ENCODE peak calls at places on chromosomes 13 and 19, in six cellular contexts. J, S, R, M, O and Y are unnamed samples.

GRCh38 chr19:35154535-35155406 is at the start of gene FXYD5:
- DNase-seq in S (peak; percentile 69), J (no peak), M (peak; percentile 91), R (peak; percentile 80), O (peak; percentile 94), Y (peak; percentile 77)

GRCh38 chr19:43534811-43535761 is 2.1 kb downstream of the ZNF575 start:
- DNase-seq in R (peak; percentile 61), J (peak; percentile 54), S (peak; percentile 92), O (peak; percentile 93), M (peak; percentile 74), Y (peak; percentile 70)

GRCh38 chr19:53877361-53877766 is 4.6 kb upstream of the PRKCG start:
- DNase-seq in J (no peak), O (no peak), M (peak; percentile 73), R (no peak), S (no peak), Y (peak; percentile 83)

GRCh38 chr19:49368711-49369358 is 5.2 kb downstream of the DKKL1 start:
- DNase-seq in O (no peak), S (no peak), J (no peak), R (no peak), M (no peak), Y (no peak)

GRCh38 chr19:53037101-53038097 is 7.1 kb upstream of the ERVV-2 start:
- DNase-seq in R (peak; percentile 41), J (no peak), O (no peak), S (peak; percentile 58), M (no peak), Y (peak; percentile 57)

GRCh38 chr19:31715249-31715944 is 366.2 kb upstream of the TSHZ3 start:
- DNase-seq in S (no peak), O (peak; percentile 55), R (no peak), J (no peak), M (peak; percentile 6), Y (no peak)

GRCh38 chr19:38024991-38025716 is 118.1 kb downstream of the SIPA1L3 start:
- DNase-seq in M (no peak), S (peak; percentile 83), J (no peak), R (no peak), O (peak; percentile 70), Y (no peak)

GRCh38 chr19:8922591-8922990 is 87.6 kb downstream of the MUC16 start:
- DNase-seq in O (no peak), J (no peak), M (no peak), R (no peak), S (peak; percentile 68), Y (no peak)

GRCh38 chr13:40996433-40997095 is 22.6 kb downstream of the ELF1 start:
- DNase-seq in R (no peak), M (no peak), S (no peak), J (no peak), O (no peak), Y (no peak)

GRCh38 chr13:29227560-29227959 is 367.9 kb downstream of the SLC7A1 start:
- DNase-seq in J (no peak), M (no peak), S (no peak), O (no peak), R (no peak), Y (no peak)

GRCh38 chr13:56755181-56755580 is 385.5 kb upstream of the PRR20A start:
- DNase-seq in S (no peak), O (peak; percentile 50), J (no peak), M (no peak), R (no peak), Y (no peak)

GRCh38 chr19:49820125-49820524 is 2.0 kb downstream of the MED25 start:
- DNase-seq in R (no peak), O (no peak), M (peak; percentile 45), S (no peak), J (no peak), Y (no peak)

GRCh38 chr13:28046981-28047380 is 53.4 kb downstream of the FLT3 start:
- DNase-seq in O (no peak), J (no peak), S (no peak), M (peak; percentile 83), R (peak; percentile 94), Y (no peak)

GRCh38 chr13:68056816-68057710 is 826.9 kb upstream of the PCDH9 start:
- DNase-seq in R (peak; percentile 1), S (no peak), O (peak; percentile 42), J (no peak), M (peak; percentile 77), Y (peak; percentile 22)

GRCh38 chr13:95643814-95644598 is 500 bp downstream of the DZIP1 start:
- DNase-seq in J (no peak), R (peak; percentile 35), O (peak; percentile 67), S (peak; percentile 61), M (peak; percentile 74), Y (peak; percentile 26)

GRCh38 chr19:45505151-45505995 is 1.9 kb upstream of the VASP start:
- DNase-seq in M (peak; percentile 57), S (no peak), J (no peak), O (no peak), R (peak; percentile 58), Y (peak; percentile 72)

GRCh38 chr13:74288361-74288911 is 154.2 kb upstream of the KLF12 start:
- DNase-seq in J (peak; percentile 9), R (no peak), M (no peak), S (peak; percentile 41), O (peak; percentile 12), Y (no peak)

GRCh38 chr13:37869756-37870488 is at the start of gene TRPC4:
- DNase-seq in J (peak; percentile 61), O (peak; percentile 91), M (peak; percentile 80), S (peak; percentile 84), R (peak; percentile 59), Y (peak; percentile 39)

GRCh38 chr19:11330103-11330502 is 9.4 kb downstream of the RAB3D start:
- DNase-seq in R (no peak), M (no peak), S (no peak), J (no peak), O (no peak), Y (no peak)

GRCh38 chr13:97696921-97697320 is 256.6 kb upstream of the IPO5 start:
- DNase-seq in J (no peak), S (no peak), R (no peak), O (no peak), M (no peak), Y (no peak)

GRCh38 chr19:1652471-1653299 is at the start of gene TCF3:
- DNase-seq in R (peak; percentile 99), O (peak; percentile 99), S (peak; percentile 97), M (peak; percentile 99), J (peak; percentile 100), Y (peak; percentile 100)
- H2BK120ac ChIP-seq in R (peak within 1 kb of the TSS; percentile 100), O (peak within 1 kb of the TSS; percentile 95), S (peak within 1 kb of the TSS; percentile 94), M (peak within 1 kb of the TSS; percentile 100), J (peak within 1 kb of the TSS; percentile 97), Y (peak within 1 kb of the TSS; percentile 100)

GRCh38 chr19:17720487-17720839 is 1.2 kb downstream of the MAP1S start:
- DNase-seq in S (no peak), J (no peak), O (no peak), M (no peak), R (no peak), Y (no peak)
- H3K23ac ChIP-seq in S (no peak overlapping the region), J (peak overlapping the region; percentile 75), O (no peak overlapping the region), M (no peak overlapping the region), R (peak overlapping the region; percentile 79), Y (no peak overlapping the region)

DNA sequence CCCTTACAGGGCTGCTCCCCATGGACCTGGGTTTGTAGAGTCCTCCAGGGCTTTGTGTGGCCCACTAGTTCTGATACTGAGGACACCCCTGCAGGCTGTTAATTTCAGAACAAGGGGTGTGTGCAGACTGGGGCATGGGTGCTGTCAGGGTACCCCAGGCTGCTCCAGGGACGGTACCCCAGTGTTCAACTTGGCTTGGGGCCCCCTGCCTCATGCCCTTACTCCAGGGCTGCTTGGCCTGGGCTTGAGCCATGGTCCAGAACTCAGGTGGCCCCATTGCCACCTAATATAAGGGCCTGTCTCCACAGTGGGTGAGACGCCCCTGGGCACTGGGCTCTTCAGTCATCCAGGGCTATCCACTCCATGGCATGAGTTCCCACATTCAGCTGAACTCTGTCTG is 1417.6 kb downstream of the UQCRFS1 start:
- DNase-seq in S (no peak), O (no peak), J (no peak), M (no peak), R (no peak), Y (no peak)
- H3K9ac ChIP-seq in S (no peak overlapping the region), O (no peak overlapping the region), J (no peak overlapping the region), M (no peak overlapping the region), R (no peak overlapping the region), Y (no peak overlapping the region)

GRCh38 chr19:42473686-42474085 is 30.9 kb upstream of the CXCL17 start:
- DNase-seq in M (no peak), R (no peak), O (peak; percentile 81), J (no peak), S (peak; percentile 60), Y (no peak)
- H2BK120ac ChIP-seq in M (no peak overlapping the region), R (no peak overlapping the region), O (no peak overlapping the region), J (no peak overlapping the region), S (no peak overlapping the region), Y (no peak overlapping the region)